ENCODE peak calls at places on chromosomes 1 and 21, in nine cellular contexts. V is HCT116, U is adrenal gland, O is stomach, Z is tibial nerve, R is esophagus squamous epithelium, P is body of pancreas, Y is A549, D is right lobe of liver. B is an unnamed sample.

GRCh38 chr1:112715264-112716053 is at the start of gene PPM1J:
- DNase-seq in Y (peak), P (peak), D (peak), R (peak), U (peak), V (peak), Z (peak), O (peak), B (peak)

GRCh38 chr1:48055854-48056253 is 58.7 kb upstream of the TRABD2B start:
- DNase-seq in V (no peak), Z (no peak), U (no peak), O (no peak), Y (no peak), R (no peak), P (no peak), D (no peak), B (no peak)

GRCh38 chr1:109248797-109249629 is at the start of gene CELSR2:
- DNase-seq in P (peak), R (no peak), Y (peak), Z (no peak), O (peak), U (peak), V (peak), D (peak), B (peak)

GRCh38 chr1:72498393-72498792 is 216.1 kb upstream of the NEGR1 start:
- DNase-seq in U (no peak), P (no peak), D (no peak), R (no peak), O (no peak), Z (no peak), Y (no peak), V (no peak), B (no peak)

GRCh38 chr1:221040716-221041275 is 161.6 kb downstream of the HLX start:
- DNase-seq in P (no peak), U (no peak), V (no peak), Y (peak), O (no peak), Z (no peak), R (no peak), D (no peak), B (no peak)

GRCh38 chr21:33418686-33419085 is 15.5 kb downstream of the IFNGR2 start:
- DNase-seq in U (peak), Y (no peak), Z (peak), V (no peak), R (no peak), D (no peak), O (no peak), P (no peak), B (peak)

GRCh38 chr21:17451364-17451869 is 61.4 kb upstream of the CXADR start:
- DNase-seq in R (no peak), V (no peak), D (no peak), P (peak), U (no peak), O (no peak), Y (peak), Z (no peak), B (no peak)

GRCh38 chr1:41282679-41283317 is 40.7 kb upstream of the SCMH1 start:
- DNase-seq in Z (no peak), O (peak), Y (peak), R (no peak), D (peak), U (peak), P (peak), V (peak), B (peak)

GRCh38 chr1:95620076-95620475 is 386.1 kb downstream of the RWDD3 start:
- DNase-seq in D (no peak), O (no peak), R (no peak), V (no peak), Z (no peak), U (no peak), P (no peak), Y (no peak), B (no peak)

GRCh38 chr1:42922687-42923366 is 35.8 kb downstream of the SLC2A1 start:
- DNase-seq in D (no peak), Y (peak), R (no peak), P (peak), V (peak), O (no peak), Z (no peak), U (no peak), B (peak)

GRCh38 chr1:4132525-4133308 is 232.6 kb upstream of the C1orf174 start:
- DNase-seq in Z (no peak), O (no peak), V (no peak), Y (no peak), R (no peak), U (no peak), D (no peak), P (no peak), B (no peak)

GRCh38 chr1:177505905-177506590 is 335.3 kb downstream of the BRINP2 start:
- DNase-seq in Z (no peak), R (no peak), P (no peak), Y (no peak), V (no peak), D (no peak), U (no peak), O (no peak), B (no peak)

GRCh38 chr1:243487649-243488227 is 231.9 kb downstream of the SDCCAG8 start:
- DNase-seq in O (no peak), P (no peak), R (no peak), V (peak), D (no peak), U (no peak), Y (peak), Z (no peak), B (peak)

GRCh38 chr1:95209291-95209690 is 24.7 kb upstream of the RWDD3 start:
- DNase-seq in Z (no peak), U (no peak), Y (no peak), V (no peak), O (no peak), D (no peak), R (no peak), P (no peak), B (no peak)

GRCh38 chr1:227472772-227473171 is 90.6 kb upstream of the ZNF678 start:
- DNase-seq in D (no peak), R (no peak), V (no peak), O (no peak), U (no peak), Z (no peak), Y (no peak), P (no peak), B (no peak)

GRCh38 chr1:241105118-241105517 is 251.9 kb downstream of the RGS7 start:
- DNase-seq in R (no peak), D (no peak), Y (no peak), V (no peak), Z (no peak), U (no peak), O (no peak), P (no peak), B (no peak)

GRCh38 chr1:116151739-116152576 is 40.8 kb downstream of the MAB21L3 start:
- DNase-seq in R (no peak), Y (peak), O (peak), V (peak), P (peak), Z (peak), D (peak), U (peak), B (peak)

GRCh38 chr1:201310986-201311355 is 27.7 kb downstream of the PKP1 start:
- DNase-seq in O (no peak), Y (peak), P (peak), V (no peak), R (no peak), Z (no peak), D (no peak), U (peak), B (no peak)

GRCh38 chr1:22930235-22930912 is 42.3 kb downstream of the LACTBL1 start:
- DNase-seq in V (peak), Y (peak), O (no peak), Z (no peak), P (peak), D (peak), U (peak), R (no peak), B (peak)

GRCh38 chr1:199422206-199422605 is 605.3 kb upstream of the NR5A2 start:
- DNase-seq in Z (no peak), V (peak), D (no peak), P (peak), Y (peak), R (no peak), U (no peak), O (peak), B (no peak)

GRCh38 chr21:26148071-26148470 is 22.5 kb downstream of the APP start:
- DNase-seq in O (no peak), D (no peak), V (no peak), P (no peak), Y (peak), U (no peak), Z (no peak), R (no peak), B (peak)

GRCh38 chr21:35616090-35616489 is 444.2 kb downstream of the SETD4 start:
- DNase-seq in Z (no peak), Y (peak), O (no peak), D (no peak), R (no peak), V (peak), U (no peak), P (no peak), B (no peak)

GRCh38 chr21:35925497-35925896 is 134.8 kb downstream of the SETD4 start:
- DNase-seq in O (peak), R (no peak), U (peak), Y (no peak), D (no peak), Z (no peak), V (no peak), P (peak), B (peak)

GRCh38 chr1:3465091-3465934 is 10.8 kb downstream of the ARHGEF16 start:
- DNase-seq in D (peak), R (no peak), Z (no peak), O (no peak), V (no peak), U (no peak), P (no peak), Y (no peak), B (no peak)

GRCh38 chr1:7549277-7549676 is 221.8 kb upstream of the VAMP3 start:
- DNase-seq in Z (no peak), Y (peak), U (no peak), V (peak), R (no peak), O (no peak), D (peak), P (no peak), B (no peak)

GRCh38 chr1:18554597-18554996 is 73.9 kb downstream of the KLHDC7A start:
- DNase-seq in D (no peak), U (no peak), O (peak), Y (no peak), V (no peak), R (no peak), Z (no peak), P (no peak), B (no peak)

GRCh38 chr21:35275776-35276175 is 226.7 kb upstream of the RUNX1 start:
- DNase-seq in R (no peak), D (no peak), U (no peak), P (no peak), O (no peak), V (no peak), Y (no peak), Z (no peak), B (no peak)

GRCh38 chr1:44084998-44085675 is 33.5 kb upstream of the KLF17 start:
- DNase-seq in V (peak), U (no peak), P (no peak), O (no peak), Z (no peak), D (no peak), Y (peak), R (no peak), B (no peak)

GRCh38 chr1:246930830-246931548 is 759 bp downstream of the AHCTF1 start:
- DNase-seq in Y (peak), R (no peak), P (peak), U (peak), Z (peak), V (no peak), D (peak), O (peak), B (peak)

GRCh38 chr1:236741757-236742156 is 53.3 kb upstream of the MTR start:
- DNase-seq in R (no peak), Z (no peak), D (no peak), P (no peak), U (no peak), Y (no peak), O (no peak), V (no peak), B (no peak)

GRCh38 chr1:109721046-109721445 is 9.0 kb downstream of the GSTM5 start:
- DNase-seq in U (no peak), V (no peak), R (no peak), O (no peak), P (no peak), Y (no peak), D (no peak), Z (no peak), B (no peak)

GRCh38 chr1:152884085-152884484 is 6.0 kb downstream of the SMCP start:
- DNase-seq in Y (no peak), O (no peak), D (no peak), P (no peak), V (no peak), R (no peak), Z (no peak), U (no peak), B (no peak)

GRCh38 chr1:154970631-154971340 is at the start of gene SHC1:
- DNase-seq in U (peak), O (peak), D (peak), Y (peak), P (peak), R (peak), V (no peak), Z (peak), B (peak)

GRCh38 chr1:200784576-200784975 is 45.9 kb downstream of the CAMSAP2 start:
- DNase-seq in Z (no peak), V (no peak), U (no peak), Y (no peak), P (no peak), R (no peak), O (no peak), D (no peak), B (no peak)

GRCh38 chr1:145720556-145720877 is 1.2 kb downstream of the CD160 start:
- DNase-seq in O (no peak), V (peak), U (no peak), Y (peak), D (no peak), Z (no peak), P (no peak), R (no peak), B (no peak)

GRCh38 chr1:109603229-109603628 is 16.2 kb downstream of the GNAT2 start:
- DNase-seq in P (no peak), Y (no peak), D (no peak), Z (no peak), U (no peak), V (no peak), O (no peak), R (no peak), B (no peak)

GRCh38 chr1:11851171-11851570 is 3.6 kb upstream of the NPPA start:
- DNase-seq in P (no peak), Z (no peak), V (no peak), U (no peak), D (no peak), Y (no peak), R (no peak), O (no peak), B (no peak)

GRCh38 chr1:10710489-10710888 is 86.0 kb downstream of the CASZ1 start:
- DNase-seq in P (no peak), U (no peak), O (no peak), R (no peak), Y (no peak), D (no peak), Z (no peak), V (no peak), B (peak)

DNA sequence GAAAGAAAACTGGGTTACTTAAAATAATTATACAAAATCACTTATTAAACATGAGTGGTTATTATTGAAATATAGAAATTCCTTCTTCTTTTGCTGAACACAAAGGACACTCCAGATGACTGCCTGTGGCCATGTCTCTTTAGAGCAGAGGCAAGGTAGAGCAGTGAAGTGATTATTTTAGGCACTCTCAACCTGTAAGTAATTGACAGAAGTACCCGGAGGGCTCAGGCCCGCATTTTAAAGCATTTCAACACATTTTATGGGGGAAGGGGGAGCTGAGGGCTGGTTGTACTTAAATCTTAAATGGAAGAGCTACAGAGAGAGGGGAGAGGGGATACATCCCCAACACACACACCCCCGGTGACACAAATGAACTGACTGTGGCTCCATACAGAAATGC is 10.2 kb downstream of the OSCP1 start:
- DNase-seq in U (no peak), O (no peak), P (no peak), Z (no peak), Y (no peak), V (no peak), R (no peak), D (no peak), B (peak)
- TF ChIP-seq POLR2A in U (no peak), O (no peak), P (no peak), Z (no peak), Y (no peak), V (no peak), R (no peak), D (no peak), B (no peak)

GRCh38 chr1:114716304-114717158 is at the start of gene NRAS:
- DNase-seq in U (peak), R (peak), O (peak), Z (peak), D (peak), V (peak), P (peak), Y (peak), B (peak)
- TF ChIP-seq POLR2A in U (peak), R (no peak), O (no peak), Z (peak), D (peak), V (no peak), P (peak), Y (peak), B (peak)

DNA sequence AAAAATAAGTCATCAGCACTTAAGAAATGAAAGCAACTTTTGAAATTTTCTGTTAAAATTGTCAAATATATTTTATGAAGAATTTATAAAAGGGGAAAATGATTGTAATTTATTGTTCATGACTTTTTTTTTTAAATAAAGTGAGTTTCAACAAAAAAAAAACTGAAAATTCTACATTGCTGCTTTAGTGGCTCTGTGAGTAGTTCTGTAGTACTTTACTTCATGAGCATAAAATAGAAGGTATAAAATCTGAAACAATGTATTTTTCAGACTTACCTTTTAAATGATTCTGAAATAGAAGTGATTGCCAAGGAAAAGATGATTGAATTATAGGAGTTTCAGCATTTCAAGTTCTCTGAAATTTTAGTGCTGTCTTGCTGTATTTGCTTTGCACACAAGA is 13.8 kb downstream of the PDIK1L start:
- DNase-seq in P (no peak), R (no peak), U (no peak), Y (no peak), O (no peak), D (no peak), V (no peak), Z (no peak), B (no peak)
- TF ChIP-seq POLR2A in P (no peak), R (no peak), U (no peak), Y (no peak), O (no peak), D (no peak), V (no peak), Z (no peak), B (no peak)

DNA sequence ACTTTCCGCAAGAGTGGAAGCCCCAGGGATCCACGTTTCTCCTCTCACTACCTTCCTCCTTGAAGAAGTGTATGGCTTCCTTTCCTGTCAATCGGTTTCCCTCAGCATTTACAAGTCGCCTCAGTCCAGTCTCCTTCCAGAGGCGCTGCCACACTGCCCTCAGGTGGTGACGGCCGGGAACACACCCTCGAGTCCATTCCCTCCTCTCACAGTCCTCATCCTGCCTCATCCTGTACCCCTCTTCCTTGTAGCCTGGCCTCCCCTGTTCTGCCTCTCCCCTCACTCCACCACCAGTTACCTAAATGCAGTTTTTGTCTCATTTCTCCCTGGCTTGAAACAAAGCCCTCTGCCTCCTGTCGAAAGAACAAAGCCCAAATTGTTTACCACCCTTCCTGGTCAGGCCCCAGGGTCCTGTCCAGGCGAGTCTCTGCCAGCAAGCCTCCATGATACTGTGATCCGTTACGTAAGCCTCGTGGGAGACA is 23.2 kb upstream of the LSM10 start:
- DNase-seq in V (peak), Y (peak), P (peak), D (peak), Z (peak), R (no peak), O (peak), U (peak), B (peak)
- TF ChIP-seq POLR2A in V (no peak), Y (no peak), P (no peak), D (no peak), Z (no peak), R (no peak), O (no peak), U (no peak), B (no peak)

GRCh38 chr1:27098447-27099153 is 56.3 kb downstream of the SLC9A1 start:
- DNase-seq in R (no peak), O (no peak), V (no peak), D (no peak), U (no peak), Z (no peak), P (no peak), Y (no peak), B (no peak)

GRCh38 chr1:27100797-27101491 is 54.0 kb downstream of the SLC9A1 start:
- DNase-seq in R (no peak), U (no peak), V (no peak), D (no peak), Y (no peak), O (no peak), Z (no peak), P (no peak), B (no peak)

GRCh38 chr1:27099904-27100796 is 54.8 kb downstream of the SLC9A1 start:
- DNase-seq in Z (peak), U (peak), R (no peak), V (no peak), P (peak), O (no peak), Y (no peak), D (no peak), B (no peak)

GRCh38 chr1:27097484-27097917 is 57.4 kb downstream of the SLC9A1 start:
- DNase-seq in R (no peak), P (peak), U (peak), Y (peak), V (peak), Z (peak), D (peak), O (peak), B (peak)

GRCh38 chr1:27099154-27099903 is 55.6 kb downstream of the SLC9A1 start:
- DNase-seq in Z (peak), D (no peak), V (no peak), R (no peak), O (peak), Y (peak), U (peak), P (peak), B (peak)
- TF ChIP-seq POLR2A in Z (no peak), D (no peak), V (no peak), R (no peak), O (no peak), Y (no peak), U (no peak), P (no peak), B (no peak)

GRCh38 chr1:85576256-85576641 is 4.3 kb upstream of the CCN1 start:
- DNase-seq in Y (no peak), D (no peak), R (no peak), P (no peak), O (no peak), V (no peak), Z (no peak), U (peak), B (no peak)
- TF ChIP-seq POLR2A in Y (no peak), D (no peak), R (no peak), P (no peak), O (no peak), V (no peak), Z (no peak), U (no peak), B (no peak)

DNA sequence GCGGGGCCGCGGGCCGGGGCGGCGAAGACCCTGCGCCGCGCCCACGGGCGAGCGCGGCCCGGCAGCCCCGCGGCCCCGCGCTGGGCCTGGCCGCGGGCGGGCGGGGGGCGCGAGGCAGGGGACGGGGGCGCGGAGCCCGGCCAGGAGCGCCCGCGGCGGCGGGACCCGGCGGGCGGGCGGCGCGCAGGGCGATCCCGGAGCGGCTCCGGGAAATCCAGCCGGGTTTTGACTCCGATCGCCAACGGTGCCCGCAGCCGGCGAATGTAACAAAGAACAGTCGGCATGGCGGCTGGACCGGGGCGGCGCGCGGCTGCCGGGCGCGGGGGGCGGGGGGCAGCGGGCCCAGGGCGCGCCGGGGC is 334 bp downstream of the PRDM15 start:
- DNase-seq in Z (peak), V (peak), P (peak), Y (peak), U (peak), O (peak), D (peak), R (no peak), B (peak)
- TF ChIP-seq POLR2A in Z (no peak), V (no peak), P (no peak), Y (no peak), U (no peak), O (no peak), D (no peak), R (no peak), B (no peak)

GRCh38 chr1:228798047-228798446 is 62.8 kb downstream of the RHOU start:
- DNase-seq in P (no peak), U (no peak), R (no peak), V (no peak), Y (no peak), Z (no peak), D (no peak), O (no peak), B (no peak)
- TF ChIP-seq POLR2A in P (no peak), U (no peak), R (no peak), V (no peak), Y (no peak), Z (no peak), D (no peak), O (no peak), B (no peak)

GRCh38 chr1:6274622-6275139 is 13.8 kb upstream of the GPR153 start:
- DNase-seq in V (no peak), D (no peak), Y (no peak), O (no peak), Z (no peak), U (no peak), P (no peak), R (no peak), B (no peak)
- TF ChIP-seq POLR2A in V (no peak), D (no peak), Y (no peak), O (no peak), Z (no peak), U (no peak), P (no peak), R (no peak), B (no peak)